ENCODE peak calls at places on chromosomes 3 and 15, in eight cellular contexts. R is epithelial cell of esophagus, P is lower lobe of right lung, T is fibroblast of mammary gland, I is GM23338, L is heart right ventricle, E is thoracic aorta, U is IMR-90. F is an unnamed sample.

GRCh38 chr3:16836505-16837237 is 48.1 kb upstream of the PLCL2 start:
- DNase-seq in R (no peak), P (no peak), T (no peak), I (no peak), L (no peak), E (no peak), U (no peak), F (no peak)

GRCh38 chr15:85580914-85581313 is 200.5 kb downstream of the AKAP13 start:
- DNase-seq in R (peak), P (peak), T (peak), I (no peak), L (peak), E (no peak), U (no peak), F (peak)

GRCh38 chr15:80423215-80423614 is 19.0 kb downstream of the ARNT2 start:
- DNase-seq in R (no peak), P (no peak), T (peak), I (no peak), L (no peak), E (no peak), U (peak), F (no peak)

GRCh38 chr3:40649346-40649745 is 124.6 kb downstream of the ZNF621 start:
- DNase-seq in R (peak), P (no peak), T (peak), I (no peak), L (no peak), E (no peak), U (no peak), F (no peak)

GRCh38 chr3:10993729-10994065 is 1.1 kb downstream of the SLC6A1 start:
- DNase-seq in R (no peak), P (no peak), T (no peak), I (no peak), L (no peak), E (no peak), U (no peak), F (no peak)

GRCh38 chr3:133466531-133467386 is 66.9 kb downstream of the BFSP2 start:
- DNase-seq in R (no peak), P (no peak), T (no peak), I (no peak), L (peak), E (no peak), U (no peak), F (no peak)

GRCh38 chr15:25987638-25988037 is 124.5 kb upstream of the ATP10A start:
- DNase-seq in R (no peak), P (no peak), T (no peak), I (no peak), L (no peak), E (no peak), U (no peak), F (no peak)

GRCh38 chr15:89776274-89777072 is at the start of gene MESP2:
- DNase-seq in R (peak), P (peak), T (peak), I (peak), L (peak), E (peak), U (peak), F (peak)

GRCh38 chr3:157921271-157921670 is 184.9 kb downstream of the SHOX2 start:
- DNase-seq in R (no peak), P (no peak), T (no peak), I (no peak), L (no peak), E (no peak), U (no peak), F (no peak)

GRCh38 chr3:4732974-4733373 is 239.8 kb downstream of the ITPR1 start:
- DNase-seq in R (no peak), P (no peak), T (no peak), I (peak), L (no peak), E (no peak), U (no peak), F (no peak)

GRCh38 chr3:100697723-100698285 is 11.5 kb upstream of the TFG start:
- DNase-seq in R (no peak), P (no peak), T (no peak), I (no peak), L (no peak), E (no peak), U (no peak), F (no peak)

GRCh38 chr15:43505723-43506122 is 11.7 kb upstream of the MAP1A start:
- DNase-seq in R (no peak), P (no peak), T (no peak), I (no peak), L (no peak), E (no peak), U (peak), F (no peak)

GRCh38 chr15:100831466-100831865 is 48.2 kb upstream of the ALDH1A3 start:
- DNase-seq in R (peak), P (no peak), T (no peak), I (no peak), L (no peak), E (no peak), U (no peak), F (no peak)

GRCh38 chr3:34150987-34151386 is 352.6 kb downstream of the PDCD6IP start:
- DNase-seq in R (no peak), P (no peak), T (no peak), I (no peak), L (no peak), E (no peak), U (no peak), F (no peak)

GRCh38 chr3:34152641-34153040 is 354.2 kb downstream of the PDCD6IP start:
- DNase-seq in R (no peak), P (no peak), T (no peak), I (no peak), L (no peak), E (no peak), U (no peak), F (no peak)

GRCh38 chr3:34157491-34157890 is 359.1 kb downstream of the PDCD6IP start:
- DNase-seq in R (no peak), P (no peak), T (no peak), I (no peak), L (no peak), E (no peak), U (no peak), F (no peak)

GRCh38 chr3:34155666-34156065 is 357.2 kb downstream of the PDCD6IP start:
- DNase-seq in R (no peak), P (no peak), T (no peak), I (no peak), L (no peak), E (no peak), U (no peak), F (no peak)

GRCh38 chr3:34155108-34155507 is 356.7 kb downstream of the PDCD6IP start:
- DNase-seq in R (no peak), P (no peak), T (no peak), I (no peak), L (no peak), E (no peak), U (no peak), F (no peak)
- TF ChIP-seq CTCF in R (no peak), P (no peak), T (no peak), I (no peak), L (no peak), E (no peak), U (no peak), F (no peak)

DNA sequence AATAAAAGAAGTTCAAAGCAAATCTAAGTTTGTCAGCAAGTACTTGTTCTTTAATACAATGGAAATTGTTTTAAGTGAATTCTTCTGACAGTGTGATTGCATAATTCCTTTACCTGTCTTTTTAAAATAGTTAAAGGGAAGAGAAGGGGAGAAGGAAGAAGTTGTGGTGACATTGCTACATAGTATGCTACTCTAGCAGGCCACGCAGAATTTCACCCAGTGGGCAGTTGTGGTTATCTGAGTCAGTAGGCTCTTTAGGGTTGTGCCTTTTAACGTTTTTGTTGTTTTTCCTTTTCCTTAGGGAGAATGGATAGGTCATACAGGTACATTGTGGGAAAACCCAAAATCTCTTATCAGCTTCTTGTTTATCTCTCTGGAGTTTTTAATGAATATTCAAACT is 40.4 kb downstream of the KIF15 start:
- DNase-seq in R (no peak), P (no peak), T (no peak), I (no peak), L (no peak), E (no peak), U (no peak), F (no peak)
- TF ChIP-seq CTCF in R (no peak), P (no peak), T (no peak), I (no peak), L (no peak), E (no peak), U (no peak), F (no peak)

DNA sequence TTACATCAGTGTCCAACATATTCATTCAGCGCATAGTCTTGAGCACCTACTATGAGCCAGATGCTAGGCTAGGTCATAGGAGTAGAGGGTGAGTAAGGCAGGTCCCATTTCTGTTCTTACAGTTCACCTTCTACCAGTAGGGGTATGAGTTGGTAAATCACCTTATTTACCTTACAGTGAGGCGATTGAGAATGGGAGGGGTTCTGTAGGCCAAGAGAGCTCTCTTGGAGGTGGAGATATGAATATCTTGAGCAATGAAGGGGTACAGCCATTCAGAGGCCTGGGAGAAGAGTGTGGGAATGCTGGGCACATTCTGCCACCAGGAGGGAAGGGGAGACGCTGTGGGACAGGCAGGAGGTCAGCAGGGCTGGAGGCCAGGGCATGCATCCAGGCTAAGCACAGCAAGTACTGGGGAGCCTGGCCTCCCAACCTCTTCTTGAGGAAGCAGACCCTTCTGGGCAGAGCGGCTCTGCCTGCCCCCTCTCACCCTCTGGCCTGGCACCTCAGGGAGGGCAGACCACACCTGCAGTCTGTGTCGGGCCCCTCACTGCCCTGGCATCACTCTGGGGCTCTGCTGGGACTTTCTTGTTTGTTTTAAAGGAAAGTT is 123.4 kb downstream of the EEFSEC start:
- DNase-seq in R (peak), P (no peak), T (no peak), I (no peak), L (no peak), E (no peak), U (no peak), F (no peak)
- TF ChIP-seq CTCF in R (no peak), P (no peak), T (no peak), I (no peak), L (no peak), E (no peak), U (no peak), F (no peak)

GRCh38 chr3:188205992-188206416 is 52.0 kb downstream of the LPP start:
- DNase-seq in R (no peak), P (no peak), T (no peak), I (peak), L (no peak), E (no peak), U (no peak), F (no peak)
- TF ChIP-seq CTCF in R (peak), P (no peak), T (no peak), I (peak), L (no peak), E (peak), U (no peak), F (no peak)

F was measured in heart left ventricle.